ENCODE peak calls at places on chromosomes 3 and 15, in seven cellular contexts. P is CD4-positive, CD25-positive, alpha-beta regulatory T cell; Q is activated CD8-positive, alpha-beta T cell treated with anti-CD3 and anti-CD28 coated beads for 36 hours; T is natural killer cell; O is gastrocnemius medialis; Y is lung; K is activated T-cell treated with anti-CD3 and anti-CD28 coated beads, Interleukin-2, amount 50 U/mL, for 4 hours. D is an unnamed sample.

GRCh38 chr3:151568095-151568685 is 107.3 kb upstream of the IGSF10 start:
- ATAC-seq in P (no peak), Q (no peak), T (no peak), O (no peak), Y (no peak), K (no peak), D (no peak)

GRCh38 chr15:69749797-69750196 is 297.2 kb downstream of the RPLP1 start:
- ATAC-seq in P (peak; percentile 66), Q (peak; percentile 76), T (no peak), O (no peak), Y (no peak), K (no peak), D (peak; percentile 36)

GRCh38 chr15:79018960-79019359 is 71.6 kb downstream of the RASGRF1 start:
- ATAC-seq in P (no peak), Q (no peak), T (no peak), O (no peak), Y (no peak), K (no peak), D (no peak)

GRCh38 chr15:86743283-86743903 is 663.7 kb downstream of the AGBL1 start:
- ATAC-seq in P (no peak), Q (peak; percentile 64), T (no peak), O (no peak), Y (no peak), K (peak; percentile 58), D (no peak)

GRCh38 chr3:125349055-125349454 is 26.1 kb downstream of the ZNF148 start:
- ATAC-seq in P (no peak), Q (no peak), T (no peak), O (no peak), Y (no peak), K (no peak), D (no peak)

GRCh38 chr3:183027276-183027675 is 46.9 kb upstream of the DCUN1D1 start:
- ATAC-seq in P (no peak), Q (no peak), T (no peak), O (no peak), Y (no peak), K (no peak), D (no peak)

GRCh38 chr15:92733090-92733933 is 77.7 kb upstream of the FAM174B start:
- ATAC-seq in P (no peak), Q (no peak), T (no peak), O (no peak), Y (peak; percentile 35), K (no peak), D (no peak)

GRCh38 chr3:51937014-51937413 is 4.7 kb downstream of the RRP9 start:
- ATAC-seq in P (no peak), Q (no peak), T (no peak), O (no peak), Y (no peak), K (no peak), D (no peak)

GRCh38 chr15:45456212-45457106 is 66.1 kb downstream of the SLC30A4 start:
- ATAC-seq in P (peak; percentile 15), Q (peak; percentile 55), T (peak; percentile 62), O (no peak), Y (peak; percentile 57), K (peak; percentile 48), D (peak; percentile 76)

GRCh38 chr3:171293142-171293782 is 166.9 kb downstream of the TNIK start:
- ATAC-seq in P (no peak), Q (peak; percentile 65), T (peak; percentile 65), O (no peak), Y (no peak), K (no peak), D (no peak)

GRCh38 chr3:13581485-13582365 is 32.8 kb downstream of the FBLN2 start:
- ATAC-seq in P (no peak), Q (peak; percentile 78), T (no peak), O (no peak), Y (no peak), K (no peak), D (no peak)

GRCh38 chr3:146091397-146091796 is 69.6 kb downstream of the PLOD2 start:
- ATAC-seq in P (no peak), Q (no peak), T (no peak), O (no peak), Y (no peak), K (no peak), D (no peak)

GRCh38 chr15:34279341-34279740 is 54.5 kb downstream of the EMC4 start:
- ATAC-seq in P (no peak), Q (no peak), T (no peak), O (no peak), Y (no peak), K (no peak), D (no peak)

D was measured in SK-N-SH treated with all-trans-retinoic acid at 6 μM for 48 hours.